ENCODE peak calls at places on chromosome 12, in ten cellular contexts. F, V, D, N, K, Y, E, M, I and G are unnamed samples.

GRCh38 chr12:1117371-1117770 is 126.3 kb downstream of the ERC1 start:
- DNase-seq in F (no peak), V (no peak), D (no peak), N (no peak), K (no peak), Y (no peak), E (no peak), M (no peak), I (no peak), G (no peak)

GRCh38 chr12:27614866-27615265 is 81.4 kb upstream of the REP15 start:
- DNase-seq in F (no peak), V (no peak), D (no peak), N (no peak), K (no peak), Y (no peak), E (no peak), M (no peak), I (no peak), G (no peak)

GRCh38 chr12:118981285-118982201 is at the start of gene SRRM4:
- DNase-seq in F (no peak), V (no peak), D (peak; percentile 97), N (no peak), K (no peak), Y (no peak), E (no peak), M (no peak), I (no peak), G (no peak)

GRCh38 chr12:54526800-54527630 is 22.4 kb upstream of the PDE1B start:
- DNase-seq in F (peak; percentile 47), V (peak; percentile 31), D (peak; percentile 98), N (no peak), K (peak; percentile 22), Y (peak; percentile 60), E (peak; percentile 61), M (peak; percentile 67), I (peak; percentile 21), G (no peak)

GRCh38 chr12:91072931-91073330 is 15.1 kb upstream of the KERA start:
- DNase-seq in F (no peak), V (no peak), D (no peak), N (no peak), K (no peak), Y (no peak), E (peak; percentile 30), M (no peak), I (no peak), G (no peak)

GRCh38 chr12:21815306-21816062 is 41.0 kb upstream of the KCNJ8 start:
- DNase-seq in F (no peak), V (no peak), D (no peak), N (no peak), K (no peak), Y (no peak), E (peak; percentile 19), M (no peak), I (no peak), G (no peak)

GRCh38 chr12:27922591-27923139 is 49.9 kb downstream of the PTHLH start:
- DNase-seq in F (no peak), V (no peak), D (no peak), N (no peak), K (no peak), Y (peak; percentile 70), E (peak; percentile 64), M (peak; percentile 78), I (no peak), G (no peak)

GRCh38 chr12:106302401-106303201 is at the start of gene TCP11L2:
- DNase-seq in F (peak; percentile 89), V (peak; percentile 92), D (peak; percentile 95), N (peak; percentile 88), K (peak; percentile 92), Y (peak; percentile 87), E (peak; percentile 95), M (peak; percentile 92), I (peak; percentile 92), G (peak; percentile 88)

GRCh38 chr12:114918535-114919233 is 234.7 kb upstream of the TBX3 start:
- DNase-seq in F (no peak), V (no peak), D (no peak), N (no peak), K (no peak), Y (peak; percentile 22), E (peak; percentile 26), M (no peak), I (no peak), G (no peak)

GRCh38 chr12:62983594-62983993 is 48.6 kb upstream of the PPM1H start:
- DNase-seq in F (peak; percentile 14), V (no peak), D (peak; percentile 78), N (no peak), K (no peak), Y (no peak), E (no peak), M (no peak), I (peak; percentile 14), G (no peak)

GRCh38 chr12:127162902-127163301 is 1104.1 kb upstream of the TMEM132C start:
- DNase-seq in F (no peak), V (peak; percentile 52), D (no peak), N (no peak), K (no peak), Y (peak; percentile 14), E (peak; percentile 55), M (no peak), I (no peak), G (no peak)

GRCh38 chr12:2290516-2291065 is 237.8 kb downstream of the CACNA1C start:
- DNase-seq in F (no peak), V (no peak), D (peak; percentile 46), N (no peak), K (no peak), Y (no peak), E (no peak), M (peak; percentile 54), I (no peak), G (no peak)
- H3K4me1 ChIP-seq in F (peaks cover 23% of the 10 kb centered on the region), V (no peaks in the 10 kb centered on the region), D (no peaks in the 10 kb centered on the region), N (peaks cover 14% of the 10 kb centered on the region), K (peaks cover 86% of the 10 kb centered on the region), Y (peaks cover 70% of the 10 kb centered on the region), E (peaks cover 48% of the 10 kb centered on the region), M (peaks cover 40% of the 10 kb centered on the region), I (peaks cover 100% of the 10 kb centered on the region), G (peaks cover 14% of the 10 kb centered on the region)

GRCh38 chr12:47812797-47813490 is 6.8 kb downstream of the HDAC7 start:
- DNase-seq in F (peak; percentile 96), V (peak; percentile 98), D (peak; percentile 98), N (peak; percentile 77), K (peak; percentile 91), Y (peak; percentile 91), E (peak; percentile 92), M (peak; percentile 98), I (peak; percentile 91), G (peak; percentile 88)

GRCh38 chr12:47811070-47811391 is 8.7 kb downstream of the HDAC7 start:
- DNase-seq in F (no peak), V (no peak), D (peak; percentile 86), N (no peak), K (no peak), Y (no peak), E (no peak), M (no peak), I (no peak), G (no peak)

GRCh38 chr12:47814539-47815170 is 5.0 kb downstream of the HDAC7 start:
- DNase-seq in F (no peak), V (no peak), D (no peak), N (no peak), K (no peak), Y (no peak), E (no peak), M (no peak), I (no peak), G (no peak)

GRCh38 chr12:47811581-47812484 is 7.9 kb downstream of the HDAC7 start:
- DNase-seq in F (peak; percentile 23), V (no peak), D (no peak), N (no peak), K (peak; percentile 58), Y (peak; percentile 86), E (peak; percentile 72), M (peak; percentile 94), I (peak; percentile 70), G (no peak)

DNA sequence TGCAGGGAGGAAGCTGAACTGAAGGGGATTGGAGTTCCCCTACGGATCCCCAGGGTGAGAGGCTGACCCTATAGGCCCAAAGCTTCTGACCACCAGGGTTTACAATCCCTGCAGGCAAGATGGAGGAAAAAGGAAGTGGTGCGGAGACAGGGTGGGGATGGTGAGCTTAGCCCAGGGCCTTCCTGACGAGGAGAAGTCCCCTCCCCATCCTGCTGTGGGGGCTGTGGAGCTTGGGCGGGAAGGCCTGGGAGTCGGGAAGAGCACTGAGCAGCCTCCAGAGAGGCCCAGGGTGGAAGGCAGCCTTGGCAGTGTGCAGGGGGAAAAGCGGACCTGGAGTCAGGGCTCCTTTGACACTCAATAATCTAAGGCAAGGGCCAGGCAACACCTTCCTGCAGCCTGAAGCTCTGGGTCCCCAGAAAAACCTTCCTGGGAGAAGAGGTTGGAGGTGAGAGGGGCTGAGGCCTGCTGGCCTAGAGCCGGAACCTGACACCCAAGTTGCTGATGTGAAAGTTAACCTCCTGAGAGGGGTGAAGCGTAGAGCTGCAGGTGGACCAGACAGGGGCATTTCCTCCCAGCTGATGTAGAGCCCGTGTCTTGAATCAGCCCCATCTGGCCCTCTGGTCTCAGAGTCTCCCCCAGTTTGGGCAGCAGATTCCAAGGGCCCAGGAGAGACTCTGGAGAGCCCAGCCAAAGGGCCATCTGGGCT is 6.1 kb downstream of the HDAC7 start:
- DNase-seq in F (peak; percentile 89), V (peak; percentile 70), D (no peak), N (no peak), K (peak; percentile 67), Y (no peak), E (no peak), M (no peak), I (no peak), G (no peak)
- H3K36me3 ChIP-seq in F (peaks cover 19% of the 10 kb centered on the region), V (peaks cover 4% of the 10 kb centered on the region), D (peaks cover 35% of the 10 kb centered on the region), N (no peaks in the 10 kb centered on the region), K (no peaks in the 10 kb centered on the region), Y (no peaks in the 10 kb centered on the region), E (peaks cover 9% of the 10 kb centered on the region), M (peaks cover 8% of the 10 kb centered on the region), I (no peaks in the 10 kb centered on the region), G (no peaks in the 10 kb centered on the region)

GRCh38 chr12:130835011-130835410 is 4.0 kb downstream of the STX2 start:
- DNase-seq in F (no peak), V (no peak), D (peak; percentile 24), N (no peak), K (no peak), Y (no peak), E (no peak), M (peak; percentile 47), I (no peak), G (no peak)
- H3K4me1 ChIP-seq in F (peaks cover 20% of the 10 kb centered on the region), V (peaks cover 15% of the 10 kb centered on the region), D (peaks cover 3% of the 10 kb centered on the region), N (peaks cover 8% of the 10 kb centered on the region), K (peaks cover 44% of the 10 kb centered on the region), Y (no peaks in the 10 kb centered on the region), E (peaks cover 22% of the 10 kb centered on the region), M (peaks cover 5% of the 10 kb centered on the region), I (peaks cover 41% of the 10 kb centered on the region), G (no peaks in the 10 kb centered on the region)

DNA sequence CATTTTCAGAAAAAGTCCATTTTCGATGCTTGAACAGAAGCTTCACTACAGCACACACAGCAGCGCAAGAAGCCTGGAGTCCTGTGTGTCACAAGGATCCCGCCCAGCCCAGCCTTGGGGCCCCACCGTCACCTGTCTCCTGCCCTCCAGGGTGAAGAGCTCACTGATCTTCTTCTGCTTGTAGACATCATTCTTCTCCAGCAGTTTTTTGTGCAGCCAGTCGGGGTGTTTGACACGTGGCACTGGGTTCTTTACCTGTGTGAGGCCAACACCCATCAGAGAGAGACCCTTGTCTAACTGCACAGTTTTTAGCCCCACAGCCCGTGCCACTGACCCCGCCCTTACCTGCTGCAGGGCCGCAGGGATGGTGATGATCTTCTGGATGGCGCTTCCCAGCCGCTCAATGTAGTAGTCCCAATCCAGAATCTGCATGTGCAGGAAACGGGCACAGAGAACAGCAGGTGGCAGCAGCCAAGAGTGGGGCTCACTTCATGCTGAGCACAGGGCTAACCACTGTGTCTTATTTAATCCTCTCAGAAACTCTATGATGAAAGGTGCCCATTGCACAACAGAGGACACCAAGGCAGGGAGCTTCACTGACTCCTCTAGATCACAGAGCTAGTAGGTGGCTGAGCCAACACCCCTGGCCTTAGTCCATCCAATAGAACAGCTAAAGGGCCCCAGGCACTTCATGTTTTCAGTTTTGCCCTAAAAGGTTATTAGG is 30.0 kb downstream of the POLE start:
- DNase-seq in F (no peak), V (no peak), D (no peak), N (no peak), K (no peak), Y (no peak), E (no peak), M (no peak), I (no peak), G (no peak)
- H3K36me3 ChIP-seq in F (peaks cover 99% of the 10 kb centered on the region), V (peaks cover 78% of the 10 kb centered on the region), D (peaks cover 93% of the 10 kb centered on the region), N (peaks cover 12% of the 10 kb centered on the region), K (no peaks in the 10 kb centered on the region), Y (peaks cover 44% of the 10 kb centered on the region), E (peaks cover 65% of the 10 kb centered on the region), M (peaks cover 82% of the 10 kb centered on the region), I (peaks cover 95% of the 10 kb centered on the region), G (peaks cover 48% of the 10 kb centered on the region)